ENCODE peak calls at places on chromosome 4, in seven cellular contexts. E is tibial artery, L is cardiac fibroblast, B is cardiac muscle cell, A is kidney epithelial cell, Z is ovary, C is endodermal cell. D is an unnamed sample.

GRCh38 chr4:152310223-152310622 is 225.7 kb downstream of the FBXW7 start:
- DNase-seq in E (no peak), L (no peak), B (peak), A (peak), Z (no peak), C (no peak), D (no peak)

GRCh38 chr4:159142254-159142653 is 39.4 kb downstream of the RAPGEF2 start:
- DNase-seq in E (no peak), L (peak), B (peak), A (no peak), Z (no peak), C (no peak), D (no peak)

GRCh38 chr4:100797791-100798190 is 280.0 kb upstream of the EMCN start:
- DNase-seq in E (no peak), L (no peak), B (no peak), A (no peak), Z (no peak), C (no peak), D (no peak)

GRCh38 chr4:123050014-123050413 is 127.6 kb upstream of the NUDT6 start:
- DNase-seq in E (no peak), L (no peak), B (no peak), A (no peak), Z (no peak), C (no peak), D (no peak)

GRCh38 chr4:10554694-10555093 is 97.5 kb upstream of the ZNF518B start:
- DNase-seq in E (no peak), L (peak), B (peak), A (no peak), Z (peak), C (peak), D (no peak)

GRCh38 chr4:25367004-25367621 is 9.9 kb upstream of the ANAPC4 start:
- DNase-seq in E (no peak), L (peak), B (peak), A (no peak), Z (no peak), C (no peak), D (no peak)

GRCh38 chr4:137203601-137204000 is 328.7 kb downstream of the PCDH18 start:
- DNase-seq in E (no peak), L (peak), B (peak), A (no peak), Z (no peak), C (no peak), D (no peak)

GRCh38 chr4:124279741-124280140 is 432.8 kb downstream of the ANKRD50 start:
- DNase-seq in E (no peak), L (no peak), B (no peak), A (no peak), Z (no peak), C (no peak), D (no peak)

GRCh38 chr4:102299302-102299701 is 46.0 kb downstream of the SLC39A8 start:
- DNase-seq in E (no peak), L (no peak), B (no peak), A (no peak), Z (no peak), C (no peak), D (no peak)

GRCh38 chr4:138775485-138775884 is 240.1 kb upstream of the NOCT start:
- DNase-seq in E (no peak), L (no peak), B (no peak), A (no peak), Z (no peak), C (no peak), D (no peak)

GRCh38 chr4:155818639-155819038 is 47.4 kb downstream of the ASIC5 start:
- DNase-seq in E (no peak), L (peak), B (peak), A (no peak), Z (no peak), C (no peak), D (no peak)

GRCh38 chr4:60506061-60506460 is 694.1 kb upstream of the ADGRL3 start:
- DNase-seq in E (no peak), L (no peak), B (no peak), A (no peak), Z (no peak), C (no peak), D (no peak)

GRCh38 chr4:163263601-163264000 is 68.8 kb downstream of the NPY1R start:
- DNase-seq in E (no peak), L (no peak), B (no peak), A (no peak), Z (no peak), C (no peak), D (no peak)

GRCh38 chr4:17633600-17633999 is 19.2 kb downstream of the MED28 start:
- DNase-seq in E (no peak), L (no peak), B (no peak), A (no peak), Z (no peak), C (no peak), D (no peak)

GRCh38 chr4:81472249-81473085 is 760 bp upstream of the RASGEF1B start:
- DNase-seq in E (peak), L (peak), B (peak), A (no peak), Z (peak), C (peak), D (no peak)

GRCh38 chr4:166128452-166128851 is 255.4 kb downstream of the TLL1 start:
- DNase-seq in E (no peak), L (peak), B (peak), A (no peak), Z (no peak), C (no peak), D (no peak)

GRCh38 chr4:142402156-142402555 is 443.9 kb downstream of the INPP4B start:
- DNase-seq in E (no peak), L (peak), B (peak), A (no peak), Z (no peak), C (no peak), D (no peak)

GRCh38 chr4:118284169-118284568 is 68.6 kb downstream of the PRSS12 start:
- DNase-seq in E (no peak), L (no peak), B (no peak), A (no peak), Z (no peak), C (no peak), D (no peak)

GRCh38 chr4:128287159-128287870 is at the start of gene PGRMC2:
- DNase-seq in E (no peak), L (peak), B (peak), A (no peak), Z (peak), C (peak), D (peak)

GRCh38 chr4:92305148-92305877 is 1.5 kb downstream of the GRID2 start:
- DNase-seq in E (peak), L (peak), B (peak), A (peak), Z (peak), C (peak), D (peak)

GRCh38 chr4:142663828-142664227 is 182.3 kb downstream of the INPP4B start:
- DNase-seq in E (no peak), L (peak), B (no peak), A (no peak), Z (no peak), C (no peak), D (no peak)

GRCh38 chr4:172851534-172851933 is 317.1 kb upstream of the GALNT7 start:
- DNase-seq in E (no peak), L (peak), B (no peak), A (no peak), Z (no peak), C (no peak), D (no peak)

GRCh38 chr4:20603671-20604313 is 96.5 kb upstream of the PACRGL start:
- DNase-seq in E (no peak), L (peak), B (peak), A (no peak), Z (no peak), C (no peak), D (no peak)

GRCh38 chr4:77443941-77444340 is 161.7 kb upstream of the CXCL13 start:
- DNase-seq in E (no peak), L (peak), B (peak), A (no peak), Z (no peak), C (no peak), D (no peak)

GRCh38 chr4:6076391-6076790 is 58.2 kb upstream of the C4orf50 start:
- DNase-seq in E (no peak), L (no peak), B (no peak), A (no peak), Z (no peak), C (peak), D (no peak)

GRCh38 chr4:113958766-113959540 is 20.5 kb downstream of the ARSJ start:
- DNase-seq in E (no peak), L (peak), B (peak), A (peak), Z (no peak), C (no peak), D (no peak)

GRCh38 chr4:92451792-92452191 is 148.0 kb downstream of the GRID2 start:
- DNase-seq in E (no peak), L (no peak), B (no peak), A (no peak), Z (no peak), C (no peak), D (no peak)

GRCh38 chr4:122764071-122764807 is 31.7 kb downstream of the BBS12 start:
- DNase-seq in E (no peak), L (peak), B (peak), A (no peak), Z (no peak), C (no peak), D (no peak)

GRCh38 chr4:156734965-156735895 is 236.4 kb downstream of the PDGFC start:
- DNase-seq in E (no peak), L (peak), B (no peak), A (no peak), Z (no peak), C (no peak), D (no peak)

GRCh38 chr4:145755802-145756201 is 75.9 kb downstream of the C4orf51 start:
- DNase-seq in E (no peak), L (peak), B (peak), A (no peak), Z (no peak), C (no peak), D (no peak)

GRCh38 chr4:5638976-5639375 is 69.4 kb downstream of the EVC2 start:
- DNase-seq in E (no peak), L (peak), B (peak), A (no peak), Z (no peak), C (no peak), D (no peak)

GRCh38 chr4:8199594-8200301 is 658 bp downstream of the SH3TC1 start:
- DNase-seq in E (no peak), L (no peak), B (no peak), A (no peak), Z (no peak), C (no peak), D (no peak)

GRCh38 chr4:189802884-189803283 is 137.8 kb upstream of the FRG1 start:
- DNase-seq in E (no peak), L (no peak), B (no peak), A (no peak), Z (no peak), C (peak), D (no peak)

GRCh38 chr4:22991576-22991975 is 298.8 kb downstream of the GBA3 start:
- DNase-seq in E (no peak), L (no peak), B (no peak), A (no peak), Z (no peak), C (no peak), D (no peak)

GRCh38 chr4:113996599-113997177 is 17.2 kb upstream of the ARSJ start:
- DNase-seq in E (no peak), L (peak), B (no peak), A (peak), Z (no peak), C (peak), D (no peak)

GRCh38 chr4:2946812-2947600 is 16.2 kb downstream of the NOP14 start:
- DNase-seq in E (no peak), L (no peak), B (no peak), A (no peak), Z (peak), C (peak), D (no peak)

GRCh38 chr4:41819621-41820020 is 71.1 kb upstream of the PHOX2B start:
- DNase-seq in E (no peak), L (no peak), B (no peak), A (no peak), Z (no peak), C (no peak), D (no peak)

GRCh38 chr4:41820473-41820872 is 71.9 kb upstream of the PHOX2B start:
- DNase-seq in E (no peak), L (no peak), B (no peak), A (no peak), Z (no peak), C (no peak), D (no peak)

GRCh38 chr4:41815478-41815877 is 67.0 kb upstream of the PHOX2B start:
- DNase-seq in E (no peak), L (no peak), B (no peak), A (no peak), Z (no peak), C (no peak), D (no peak)

GRCh38 chr4:41814565-41814964 is 66.0 kb upstream of the PHOX2B start:
- DNase-seq in E (no peak), L (peak), B (peak), A (peak), Z (no peak), C (peak), D (no peak)
- TF ChIP-seq CTCF in E (peak), L (peak), B (peak), A (peak), Z (no peak), C (peak), D (peak)

GRCh38 chr4:110970642-110971041 is 347.8 kb upstream of the PITX2 start:
- DNase-seq in E (no peak), L (peak), B (peak), A (no peak), Z (no peak), C (peak), D (no peak)
- TF ChIP-seq CTCF in E (no peak), L (peak), B (peak), A (peak), Z (no peak), C (peak), D (peak)

GRCh38 chr4:94177822-94178221 is 29.8 kb upstream of the SMARCAD1 start:
- DNase-seq in E (no peak), L (no peak), B (no peak), A (no peak), Z (no peak), C (no peak), D (no peak)
- TF ChIP-seq CTCF in E (no peak), L (no peak), B (no peak), A (no peak), Z (no peak), C (no peak), D (no peak)

GRCh38 chr4:183157215-183157614 is 58.2 kb downstream of the WWC2 start:
- DNase-seq in E (no peak), L (no peak), B (no peak), A (no peak), Z (no peak), C (no peak), D (no peak)
- TF ChIP-seq CTCF in E (no peak), L (peak), B (no peak), A (no peak), Z (no peak), C (peak), D (peak)

DNA sequence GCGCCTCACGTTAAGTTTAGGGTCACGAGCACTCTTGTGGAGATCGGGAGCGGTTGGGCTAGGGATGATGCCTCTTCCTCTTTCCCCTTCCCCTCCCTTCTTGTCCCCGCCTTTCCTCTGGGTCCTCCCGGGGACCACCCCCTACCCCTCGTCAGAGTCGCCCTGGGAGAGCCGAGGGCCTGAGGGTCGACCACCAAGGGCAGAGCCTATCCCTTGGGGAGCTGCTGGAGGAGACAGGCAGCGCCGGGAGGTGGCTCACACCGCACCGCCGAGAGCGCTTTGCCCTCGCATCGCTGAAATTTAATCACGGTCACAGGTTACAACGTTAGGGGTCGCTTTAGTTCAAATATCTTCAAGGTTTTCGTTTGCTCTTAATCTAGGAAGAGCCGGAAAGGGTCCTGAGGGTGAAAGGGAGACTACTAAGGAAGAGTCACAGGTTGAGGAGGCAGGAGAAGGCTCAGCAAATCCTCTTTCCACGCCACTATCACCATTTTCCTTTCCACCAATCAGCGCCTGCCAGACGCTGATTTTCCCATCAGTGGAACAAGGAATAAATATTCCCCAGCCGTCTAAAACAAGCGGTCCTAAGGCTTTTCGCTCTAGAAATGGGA is 529 bp upstream of the SNCA start:
- DNase-seq in E (no peak), L (peak), B (peak), A (no peak), Z (peak), C (peak), D (no peak)
- TF ChIP-seq CTCF in E (no peak), L (no peak), B (peak), A (peak), Z (no peak), C (peak), D (peak)